ENCODE peak calls at places on chromosome 1, in six cellular contexts. L is psoas muscle, D is PC-9, B is A549, Y is A673, V is PC-3. N is an unnamed sample.

GRCh38 chr1:26582053-26582835 is 52.7 kb downstream of the RPS6KA1 start:
- DNase-seq in L (no peak), D (no peak), B (no peak), Y (no peak), V (peak), N (no peak)

GRCh38 chr1:28682840-28683239 is 14.3 kb downstream of the GMEB1 start:
- DNase-seq in L (no peak), D (no peak), B (no peak), Y (no peak), V (no peak), N (no peak)

GRCh38 chr1:50106095-50106761 is 2.5 kb upstream of the ELAVL4 start:
- DNase-seq in L (no peak), D (no peak), B (no peak), Y (no peak), V (no peak), N (no peak)

GRCh38 chr1:5508669-5509330 is 483.4 kb downstream of the NPHP4 start:
- DNase-seq in L (no peak), D (no peak), B (no peak), Y (no peak), V (no peak), N (no peak)

GRCh38 chr1:78168306-78168705 is 122.5 kb downstream of the GIPC2 start:
- DNase-seq in L (no peak), D (no peak), B (no peak), Y (no peak), V (no peak), N (no peak)

GRCh38 chr1:76177644-76178043 is 103.1 kb downstream of the ST6GALNAC3 start:
- DNase-seq in L (no peak), D (no peak), B (no peak), Y (no peak), V (no peak), N (no peak)

GRCh38 chr1:54257876-54258275 is 57.9 kb downstream of the MRPL37 start:
- DNase-seq in L (no peak), D (no peak), B (no peak), Y (no peak), V (no peak), N (no peak)

GRCh38 chr1:2643414-2644077 is 10.7 kb upstream of the MMEL1 start:
- DNase-seq in L (peak), D (no peak), B (no peak), Y (no peak), V (no peak), N (no peak)

GRCh38 chr1:234608720-234609527 is 1.1 kb downstream of the IRF2BP2 start:
- DNase-seq in L (peak), D (no peak), B (no peak), Y (peak), V (peak), N (peak)

GRCh38 chr1:118013938-118014337 is 84.4 kb downstream of the WDR3 start:
- DNase-seq in L (no peak), D (no peak), B (no peak), Y (no peak), V (no peak), N (no peak)

GRCh38 chr1:111988377-111988742 is 1.1 kb downstream of the KCND3 start:
- DNase-seq in L (no peak), D (no peak), B (no peak), Y (no peak), V (no peak), N (no peak)
- H3K27ac ChIP-seq in L (peak), D (no peak), B (no peak), Y (no peak), V (no peak), N (peak)

DNA sequence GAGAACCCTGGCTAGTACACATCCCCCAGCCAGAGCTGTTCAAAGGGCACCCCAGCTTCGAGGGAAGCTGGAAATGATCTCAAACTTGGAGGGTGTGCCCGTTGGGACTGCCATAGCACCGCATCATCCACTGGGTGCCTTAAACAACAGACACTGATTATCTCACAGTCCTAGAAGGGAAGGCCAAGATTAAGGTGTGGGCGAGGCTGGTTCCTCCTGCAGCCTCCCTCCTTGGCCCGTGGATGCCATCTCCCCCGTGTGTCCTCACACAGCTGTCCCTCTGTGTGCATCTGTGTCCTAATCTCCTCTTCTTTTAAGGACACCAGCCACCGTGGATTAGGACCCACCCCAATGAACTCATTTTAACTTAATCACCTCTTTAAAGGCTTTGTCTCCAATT is 4.2 kb upstream of the IBA57 start:
- DNase-seq in L (no peak), D (no peak), B (no peak), Y (no peak), V (no peak), N (no peak)
- H3K27ac ChIP-seq in L (peak), D (no peak), B (no peak), Y (no peak), V (no peak), N (peak)

GRCh38 chr1:172269644-172270043 is 150.8 kb upstream of the C1orf105 start:
- DNase-seq in L (no peak), D (no peak), B (no peak), Y (no peak), V (no peak), N (no peak)

GRCh38 chr1:172265905-172266304 is 154.6 kb upstream of the C1orf105 start:
- DNase-seq in L (no peak), D (no peak), B (no peak), Y (no peak), V (peak), N (no peak)

GRCh38 chr1:172266528-172267174 is 153.8 kb upstream of the C1orf105 start:
- DNase-seq in L (no peak), D (no peak), B (no peak), Y (no peak), V (peak), N (no peak)

GRCh38 chr1:172269084-172269483 is 151.4 kb upstream of the C1orf105 start:
- DNase-seq in L (no peak), D (no peak), B (no peak), Y (no peak), V (no peak), N (no peak)

GRCh38 chr1:172268237-172268636 is 152.2 kb upstream of the C1orf105 start:
- DNase-seq in L (no peak), D (no peak), B (no peak), Y (no peak), V (no peak), N (no peak)
- H3K27ac ChIP-seq in L (no peak), D (no peak), B (peak), Y (no peak), V (no peak), N (no peak)

GRCh38 chr1:12469493-12469892 is 148.5 kb downstream of the DHRS3 start:
- DNase-seq in L (no peak), D (no peak), B (no peak), Y (no peak), V (no peak), N (no peak)

GRCh38 chr1:12472798-12473551 is 145.0 kb downstream of the DHRS3 start:
- DNase-seq in L (no peak), D (no peak), B (no peak), Y (no peak), V (no peak), N (no peak)

GRCh38 chr1:12473596-12474329 is 144.2 kb downstream of the DHRS3 start:
- DNase-seq in L (no peak), D (no peak), B (no peak), Y (no peak), V (no peak), N (peak)

GRCh38 chr1:12469990-12470389 is 148.0 kb downstream of the DHRS3 start:
- DNase-seq in L (no peak), D (no peak), B (no peak), Y (no peak), V (no peak), N (no peak)

GRCh38 chr1:12472410-12472797 is 145.6 kb downstream of the DHRS3 start:
- DNase-seq in L (no peak), D (no peak), B (no peak), Y (no peak), V (no peak), N (no peak)
- H3K27ac ChIP-seq in L (peak), D (no peak), B (peak), Y (no peak), V (no peak), N (no peak)

GRCh38 chr1:9437931-9438330 is 101.3 kb upstream of the SLC25A33 start:
- DNase-seq in L (peak), D (no peak), B (no peak), Y (no peak), V (peak), N (peak)
- H3K27ac ChIP-seq in L (peak), D (no peak), B (peak), Y (no peak), V (peak), N (peak)

GRCh38 chr1:177687544-177687943 is 282.3 kb downstream of the SEC16B start:
- DNase-seq in L (no peak), D (no peak), B (no peak), Y (no peak), V (no peak), N (no peak)

DNA sequence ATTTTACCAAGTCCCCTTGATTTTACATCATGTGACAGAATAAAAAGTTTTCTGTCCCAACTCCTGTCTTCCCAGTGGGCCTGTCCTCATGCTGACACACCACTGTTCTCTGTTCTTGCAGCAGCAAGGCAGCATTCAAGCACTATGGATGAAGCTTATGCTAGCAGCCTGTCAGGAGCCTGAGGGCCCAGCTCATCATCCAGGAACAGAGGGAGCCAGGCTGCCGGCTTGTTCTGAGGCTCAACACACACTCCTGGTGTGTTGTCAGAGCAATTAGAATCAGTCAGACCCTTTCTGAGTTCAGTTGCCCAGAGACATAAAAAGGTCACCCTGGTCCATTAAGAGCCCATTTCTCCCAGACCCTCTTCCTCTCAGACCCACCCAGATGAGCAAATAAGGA is 282.9 kb downstream of the SEC16B start:
- DNase-seq in L (no peak), D (no peak), B (no peak), Y (no peak), V (no peak), N (no peak)
- H3K27ac ChIP-seq in L (no peak), D (no peak), B (no peak), Y (no peak), V (no peak), N (no peak)

GRCh38 chr1:93577536-93578432 is 103.9 kb downstream of the BCAR3 start:
- DNase-seq in L (no peak), D (no peak), B (no peak), Y (no peak), V (no peak), N (no peak)

GRCh38 chr1:93574991-93575390 is 106.6 kb downstream of the BCAR3 start:
- DNase-seq in L (no peak), D (no peak), B (no peak), Y (no peak), V (no peak), N (no peak)

GRCh38 chr1:93575586-93576271 is 105.9 kb downstream of the BCAR3 start:
- DNase-seq in L (no peak), D (no peak), B (no peak), Y (no peak), V (no peak), N (no peak)

GRCh38 chr1:93574511-93574910 is 107.1 kb downstream of the BCAR3 start:
- DNase-seq in L (no peak), D (no peak), B (no peak), Y (no peak), V (no peak), N (no peak)

DNA sequence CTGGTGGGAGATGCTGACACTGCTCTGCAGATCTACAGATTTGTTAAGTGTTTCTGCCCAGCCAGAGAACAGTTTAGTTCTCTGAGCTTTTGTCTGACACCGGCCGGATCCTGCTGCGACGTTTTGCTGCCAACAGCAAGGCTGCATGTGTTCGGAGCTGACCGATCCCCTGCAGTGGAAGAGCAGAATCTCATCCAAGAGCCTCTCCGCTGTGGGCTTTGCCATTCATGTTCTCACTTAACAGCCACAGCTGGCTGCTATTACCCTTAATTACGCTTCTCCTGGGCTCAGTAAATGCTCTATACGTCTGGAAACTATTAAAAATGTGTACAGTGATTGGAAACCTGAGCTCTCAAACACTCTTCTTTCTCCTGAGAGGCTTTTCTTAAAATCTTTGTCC is 105.3 kb downstream of the BCAR3 start:
- DNase-seq in L (no peak), D (no peak), B (no peak), Y (peak), V (no peak), N (peak)
- H3K27ac ChIP-seq in L (peak), D (no peak), B (no peak), Y (peak), V (no peak), N (peak)

GRCh38 chr1:25500694-25501093 is 42.7 kb upstream of the LDLRAP1 start:
- DNase-seq in L (no peak), D (no peak), B (no peak), Y (no peak), V (no peak), N (no peak)
- H3K27ac ChIP-seq in L (no peak), D (peak), B (peak), Y (no peak), V (no peak), N (no peak)

DNA sequence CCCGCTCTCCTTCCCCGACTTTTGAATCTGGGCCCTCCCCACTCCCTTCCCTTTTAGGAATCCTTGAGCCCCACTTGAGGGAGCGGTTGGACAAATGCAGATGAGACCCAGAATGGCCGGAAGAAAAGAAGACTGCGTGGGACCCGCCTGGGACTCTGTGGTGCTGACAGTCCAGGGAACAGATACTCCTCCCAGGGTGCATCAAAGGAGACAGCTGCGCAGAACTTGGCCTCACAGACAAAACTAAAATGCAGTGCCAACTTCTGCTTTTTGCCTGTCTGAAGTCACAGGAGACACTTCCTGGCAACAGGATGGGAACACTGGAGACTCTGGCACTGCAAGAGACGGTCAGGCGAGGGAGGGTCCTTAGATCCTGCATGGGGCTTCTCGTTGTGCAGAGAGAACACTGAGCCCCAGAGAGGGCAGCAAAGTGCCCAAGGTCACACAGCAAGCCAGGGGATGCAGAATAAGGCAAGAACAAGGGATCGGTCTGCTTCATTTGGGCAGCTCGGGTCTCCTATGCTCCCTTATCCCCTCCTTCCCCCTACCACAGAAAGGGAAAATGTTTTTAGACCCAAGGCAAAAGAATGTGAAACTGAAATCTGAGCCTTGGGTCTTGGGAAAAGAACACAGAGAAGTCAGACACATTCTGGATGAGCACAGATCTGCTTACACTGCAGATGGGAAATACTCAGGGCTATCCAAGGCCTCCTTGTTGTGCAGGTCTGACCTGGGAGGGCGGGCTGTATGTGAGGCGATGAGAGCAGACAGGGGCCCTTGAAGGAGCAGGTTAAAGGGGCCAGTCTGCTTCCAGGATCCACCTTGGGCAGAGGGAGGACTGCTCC is 182.4 kb downstream of the TRABD2B start:
- DNase-seq in L (peak), D (no peak), B (no peak), Y (no peak), V (no peak), N (no peak)
- H3K27ac ChIP-seq in L (no peak), D (no peak), B (no peak), Y (no peak), V (no peak), N (no peak)